ENCODE peak calls at places on chromosomes 12 and 14, in seven cellular contexts. D is NCI-H187; H is naive thymus-derived CD4-positive, alpha-beta T cell; U is GM06990; O is CD8-positive, alpha-beta T cell; C is cardiac muscle cell; N is RKO. B is an unnamed sample.

GRCh38 chr14:71138236-71139057 is 231.2 kb downstream of the PCNX1 start:
- DNase-seq in D (no peak), H (no peak), U (no peak), O (no peak), C (no peak), N (no peak), B (no peak)

GRCh38 chr12:5390174-5390799 is 41.6 kb upstream of the NTF3 start:
- DNase-seq in D (no peak), H (no peak), U (no peak), O (no peak), C (no peak), N (no peak), B (no peak)

GRCh38 chr12:54631988-54632728 is 2.5 kb downstream of the LACRT start:
- DNase-seq in D (no peak), H (no peak), U (no peak), O (peak; percentile 27), C (peak; percentile 11), N (no peak), B (no peak)

GRCh38 chr12:55972906-55973597 is 826 bp upstream of the RAB5B start:
- DNase-seq in D (no peak), H (no peak), U (no peak), O (no peak), C (no peak), N (peak; percentile 55), B (no peak)

GRCh38 chr14:71139058-71139946 is 232.0 kb downstream of the PCNX1 start:
- DNase-seq in D (peak; percentile 28), H (peak; percentile 30), U (peak; percentile 36), O (peak; percentile 75), C (peak; percentile 66), N (peak; percentile 68), B (peak; percentile 60)

GRCh38 chr12:19967486-19967885 is 400.9 kb upstream of the PDE3A start:
- DNase-seq in D (peak; percentile 38), H (no peak), U (no peak), O (no peak), C (no peak), N (peak; percentile 57), B (no peak)

GRCh38 chr12:40915172-40915571 is 222.9 kb downstream of the CNTN1 start:
- DNase-seq in D (no peak), H (no peak), U (no peak), O (no peak), C (no peak), N (no peak), B (no peak)

GRCh38 chr12:56476972-56477432 is 8.6 kb downstream of the SPRYD4 start:
- DNase-seq in D (no peak), H (no peak), U (no peak), O (no peak), C (no peak), N (no peak), B (no peak)

GRCh38 chr14:104171948-104172347 is 33.6 kb downstream of the KIF26A start:
- DNase-seq in D (no peak), H (no peak), U (no peak), O (no peak), C (no peak), N (no peak), B (no peak)

GRCh38 chr12:45688188-45688587 is 41.3 kb upstream of the ARID2 start:
- DNase-seq in D (no peak), H (no peak), U (no peak), O (no peak), C (no peak), N (no peak), B (no peak)

GRCh38 chr12:88156075-88156654 is 14.1 kb downstream of the TMTC3 start:
- DNase-seq in D (no peak), H (no peak), U (no peak), O (no peak), C (no peak), N (no peak), B (no peak)

GRCh38 chr14:76644875-76645518 is 116.3 kb upstream of the VASH1 start:
- DNase-seq in D (no peak), H (no peak), U (peak; percentile 11), O (no peak), C (peak; percentile 68), N (peak; percentile 40), B (peak; percentile 29)

GRCh38 chr12:50402270-50403000 is 1.8 kb downstream of the LARP4 start:
- DNase-seq in D (no peak), H (no peak), U (no peak), O (no peak), C (no peak), N (peak; percentile 46), B (no peak)

GRCh38 chr12:83665755-83666154 is 979.0 kb downstream of the TMTC2 start:
- DNase-seq in D (no peak), H (no peak), U (no peak), O (no peak), C (no peak), N (no peak), B (no peak)

GRCh38 chr12:12244341-12244740 is 22.5 kb downstream of the LRP6 start:
- DNase-seq in D (no peak), H (no peak), U (no peak), O (no peak), C (no peak), N (no peak), B (no peak)

GRCh38 chr14:104993306-104993705 is 7.7 kb downstream of the CLBA1 start:
- DNase-seq in D (no peak), H (no peak), U (no peak), O (no peak), C (no peak), N (no peak), B (no peak)

GRCh38 chr14:80653951-80654350 is 287.6 kb downstream of the CEP128 start:
- DNase-seq in D (no peak), H (no peak), U (no peak), O (no peak), C (no peak), N (peak; percentile 14), B (no peak)

GRCh38 chr14:50599700-50600444 is 39.9 kb downstream of the ATL1 start:
- DNase-seq in D (no peak), H (no peak), U (peak; percentile 18), O (no peak), C (peak; percentile 53), N (peak; percentile 64), B (no peak)

GRCh38 chr12:47844264-47845020 is 24.7 kb upstream of the HDAC7 start:
- DNase-seq in D (peak; percentile 20), H (no peak), U (no peak), O (no peak), C (no peak), N (no peak), B (no peak)

GRCh38 chr12:89529738-89530137 is 3.9 kb upstream of the POC1B start:
- DNase-seq in D (no peak), H (peak; percentile 30), U (no peak), O (no peak), C (peak; percentile 41), N (peak; percentile 77), B (peak; percentile 16)

GRCh38 chr12:76720068-76720467 is 43.8 kb upstream of the ZDHHC17 start:
- DNase-seq in D (no peak), H (no peak), U (no peak), O (no peak), C (peak; percentile 9), N (peak; percentile 20), B (no peak)

GRCh38 chr14:76968621-76969063 is 59.9 kb downstream of the IRF2BPL start:
- DNase-seq in D (peak; percentile 48), H (no peak), U (no peak), O (no peak), C (no peak), N (peak; percentile 69), B (no peak)

GRCh38 chr14:55071870-55072640 is 20.6 kb downstream of the MAPK1IP1L start:
- DNase-seq in D (no peak), H (peak; percentile 28), U (peak; percentile 71), O (no peak), C (no peak), N (peak; percentile 82), B (no peak)

GRCh38 chr14:67738740-67739504 is 37.2 kb downstream of the RDH12 start:
- DNase-seq in D (no peak), H (no peak), U (no peak), O (no peak), C (no peak), N (peak; percentile 64), B (no peak)

GRCh38 chr12:105740337-105740736 is 398.4 kb downstream of the NUAK1 start:
- DNase-seq in D (no peak), H (no peak), U (no peak), O (no peak), C (no peak), N (no peak), B (no peak)

GRCh38 chr14:38078393-38078792 is 129.3 kb upstream of the SSTR1 start:
- DNase-seq in D (no peak), H (peak; percentile 76), U (no peak), O (peak; percentile 79), C (no peak), N (no peak), B (no peak)

GRCh38 chr12:81005635-81006034 is 67.9 kb upstream of the LIN7A start:
- DNase-seq in D (no peak), H (no peak), U (no peak), O (no peak), C (no peak), N (no peak), B (no peak)

GRCh38 chr12:52081263-52081733 is 1.8 kb downstream of the SMIM41 start:
- DNase-seq in D (peak; percentile 37), H (no peak), U (peak; percentile 61), O (no peak), C (no peak), N (no peak), B (peak; percentile 71)

GRCh38 chr14:99122521-99123125 is 149.4 kb downstream of the BCL11B start:
- DNase-seq in D (no peak), H (no peak), U (no peak), O (peak; percentile 21), C (no peak), N (no peak), B (no peak)

GRCh38 chr12:66965613-66966012 is 286.7 kb upstream of the GRIP1 start:
- DNase-seq in D (no peak), H (no peak), U (no peak), O (no peak), C (no peak), N (no peak), B (no peak)

B was measured in GM12891.